ENCODE peak calls at places on chromosome 3, in eight cellular contexts. U, J, H, I, K, R, D and E are unnamed samples.

GRCh38 chr3:162390891-162391290 is 894.3 kb downstream of the OTOL1 start:
- DNase-seq in H (no peak), R (no peak), J (no peak), D (no peak), I (no peak), U (no peak), K (no peak), E (no peak)

GRCh38 chr3:115836944-115837343 is 213.6 kb downstream of the GAP43 start:
- DNase-seq in D (peak), I (peak), R (no peak), J (no peak), U (no peak), K (no peak), H (no peak), E (peak)

GRCh38 chr3:120682095-120682681 is at the start of gene HGD:
- DNase-seq in K (no peak), R (no peak), U (peak), H (no peak), J (no peak), I (no peak), D (peak), E (no peak)

GRCh38 chr3:150447631-150448465 is 39.8 kb downstream of the TSC22D2 start:
- DNase-seq in K (no peak), H (no peak), R (no peak), J (no peak), U (no peak), I (no peak), D (peak), E (no peak)

GRCh38 chr3:48431224-48432029 is 1.5 kb upstream of the PLXNB1 start:
- DNase-seq in D (no peak), R (no peak), K (peak), H (no peak), I (no peak), J (no peak), U (no peak), E (no peak)

GRCh38 chr3:71045212-71045916 is 538.2 kb downstream of the FOXP1 start:
- DNase-seq in J (no peak), H (no peak), R (no peak), D (peak), K (no peak), I (no peak), U (no peak), E (no peak)

GRCh38 chr3:46916278-46916677 is 38.8 kb downstream of the PTH1R start:
- DNase-seq in J (no peak), I (no peak), U (no peak), K (no peak), H (no peak), D (no peak), R (no peak), E (no peak)

GRCh38 chr3:14166877-14167605 is 11.4 kb downstream of the XPC start:
- DNase-seq in H (no peak), D (no peak), J (no peak), K (no peak), R (no peak), U (no peak), I (no peak), E (no peak)